ENCODE peak calls at places on chromosomes 16 and 17, in four cellular contexts. D is adrenal gland, G is neural progenitor cell, V is H9. Q is an unnamed sample. For H3K9me3, the result is how much of the 10 kb centered on the place peaks cover.

GRCh38 chr16:73022534-73022933 is 25.4 kb downstream of the ZFHX3 start:
- DNase-seq in D (no peak), G (no peak), V (no peak), Q (no peak)

GRCh38 chr17:40558651-40559015 is 6.6 kb downstream of the CCR7 start:
- DNase-seq in D (no peak), G (no peak), V (no peak), Q (no peak)

GRCh38 chr16:70430667-70431536 is 8.0 kb downstream of the ST3GAL2 start:
- DNase-seq in D (no peak), G (no peak), V (peak), Q (no peak)

GRCh38 chr16:86732621-86733297 is 154.4 kb downstream of the FOXL1 start:
- DNase-seq in D (no peak), G (peak), V (peak), Q (no peak)

GRCh38 chr17:19369846-19370492 is 7.4 kb upstream of the B9D1 start:
- DNase-seq in D (no peak), G (no peak), V (no peak), Q (peak)

GRCh38 chr16:10971560-10971961 is 27.2 kb downstream of the CLEC16A start:
- DNase-seq in D (peak), G (peak), V (peak), Q (peak)

GRCh38 chr17:50240876-50241275 is 33.4 kb upstream of the TMEM92 start:
- DNase-seq in D (no peak), G (no peak), V (no peak), Q (no peak)

GRCh38 chr17:36667922-36668321 is 66.5 kb downstream of the MRM1 start:
- DNase-seq in D (no peak), G (no peak), V (no peak), Q (no peak)

GRCh38 chr17:75896360-75897075 is at the start of gene TRIM65:
- DNase-seq in D (peak), G (peak), V (peak), Q (peak)

GRCh38 chr17:49407981-49408501 is 6.6 kb downstream of the PHB1 start:
- DNase-seq in D (peak), G (peak), V (peak), Q (peak)

GRCh38 chr17:37774508-37774907 is 29.6 kb upstream of the HNF1B start:
- DNase-seq in D (no peak), G (no peak), V (no peak), Q (no peak)

GRCh38 chr16:47958726-47959125 is 197.1 kb downstream of the ABCC12 start:
- DNase-seq in D (no peak), G (no peak), V (no peak), Q (no peak)

GRCh38 chr17:29019475-29020181 is 13.8 kb upstream of the SEZ6 start:
- DNase-seq in D (peak), G (peak), V (peak), Q (no peak)

DNA sequence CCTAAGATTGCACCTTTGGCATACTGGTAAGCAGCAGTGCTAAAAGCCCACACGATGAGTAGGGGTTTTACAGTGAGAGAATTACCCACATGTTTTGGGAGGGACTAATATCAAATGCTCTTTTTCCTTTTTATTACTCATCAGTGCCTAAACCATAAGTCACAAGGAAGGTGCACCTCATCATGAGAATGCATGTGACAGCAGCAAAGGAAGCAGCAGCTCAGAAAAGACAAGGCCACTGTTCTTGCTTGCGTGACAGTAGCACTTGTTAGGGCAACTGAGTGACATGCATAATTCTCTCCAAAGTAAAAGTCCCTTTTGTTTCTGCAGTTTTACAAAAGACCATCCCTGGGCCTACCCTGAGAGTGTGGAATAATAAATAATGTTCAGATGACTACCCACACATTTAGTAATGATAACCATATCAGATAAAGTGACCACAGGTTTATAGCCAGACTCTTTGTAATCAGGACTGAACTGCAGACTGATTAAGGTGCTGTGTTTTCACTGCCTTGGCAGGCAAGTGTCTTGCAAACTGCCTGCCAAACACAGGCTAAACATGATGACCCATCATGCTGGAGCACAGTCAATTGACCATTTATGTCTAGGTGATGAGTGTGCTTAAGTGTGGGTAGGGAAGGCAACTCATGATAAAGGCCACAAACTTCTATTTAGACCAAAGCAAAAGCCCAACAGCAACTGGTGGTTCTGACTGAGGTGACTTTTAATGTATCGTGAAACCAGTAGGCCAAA is 1751.4 kb downstream of the TP53TG3F start:
- DNase-seq in D (no peak), G (no peak), V (no peak), Q (no peak)
- H3K9me3 ChIP-seq in D (under half), G (under half), V (half or more), Q (under half)

DNA sequence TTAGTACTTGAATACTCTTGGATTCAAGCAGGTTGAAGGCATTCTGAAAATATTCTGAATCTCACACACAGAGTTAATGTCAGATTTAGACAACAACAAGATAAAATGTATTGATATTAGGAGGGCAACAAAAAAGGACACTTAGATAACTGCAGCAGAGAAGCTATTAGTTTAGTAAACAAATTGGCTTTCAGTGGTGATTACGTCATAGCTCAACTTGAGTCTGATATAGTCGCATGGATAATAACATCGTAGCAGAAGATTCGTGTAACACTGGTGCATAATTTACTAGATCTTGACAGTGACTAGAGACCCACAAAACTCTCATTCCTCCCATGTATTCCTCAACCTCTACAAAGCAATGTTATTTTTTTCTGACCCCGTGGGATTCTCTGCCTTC is 268.3 kb downstream of the KCNJ2 start:
- DNase-seq in D (no peak), G (no peak), V (no peak), Q (no peak)
- H3K9me3 ChIP-seq in D (under half), G (under half), V (under half), Q (under half)

GRCh38 chr16:68349838-68350410 is 39.1 kb downstream of the PRMT7 start:
- DNase-seq in D (no peak), G (no peak), V (no peak), Q (no peak)

GRCh38 chr16:68353366-68353765 is 42.5 kb downstream of the PRMT7 start:
- DNase-seq in D (no peak), G (no peak), V (no peak), Q (no peak)

GRCh38 chr16:68351991-68352431 is 41.2 kb downstream of the PRMT7 start:
- DNase-seq in D (no peak), G (no peak), V (no peak), Q (peak)

GRCh38 chr16:68350951-68351350 is 40.1 kb downstream of the PRMT7 start:
- DNase-seq in D (no peak), G (no peak), V (no peak), Q (no peak)

GRCh38 chr16:68351463-68351862 is 40.6 kb downstream of the PRMT7 start:
- DNase-seq in D (no peak), G (no peak), V (no peak), Q (no peak)
- H3K9me3 ChIP-seq in D (under half), G (under half), V (under half), Q (under half)

GRCh38 chr17:74768763-74769114 is 7.4 kb downstream of the NAT9 start:
- DNase-seq in D (peak), G (no peak), V (no peak), Q (no peak)
- H3K9me3 ChIP-seq in D (under half), G (under half), V (under half), Q (under half)

GRCh38 chr17:63646492-63646815 is 24.2 kb downstream of the MAP3K3 start:
- DNase-seq in D (no peak), G (no peak), V (no peak), Q (no peak)
- H3K9me3 ChIP-seq in D (under half), G (under half), V (under half), Q (under half)

DNA sequence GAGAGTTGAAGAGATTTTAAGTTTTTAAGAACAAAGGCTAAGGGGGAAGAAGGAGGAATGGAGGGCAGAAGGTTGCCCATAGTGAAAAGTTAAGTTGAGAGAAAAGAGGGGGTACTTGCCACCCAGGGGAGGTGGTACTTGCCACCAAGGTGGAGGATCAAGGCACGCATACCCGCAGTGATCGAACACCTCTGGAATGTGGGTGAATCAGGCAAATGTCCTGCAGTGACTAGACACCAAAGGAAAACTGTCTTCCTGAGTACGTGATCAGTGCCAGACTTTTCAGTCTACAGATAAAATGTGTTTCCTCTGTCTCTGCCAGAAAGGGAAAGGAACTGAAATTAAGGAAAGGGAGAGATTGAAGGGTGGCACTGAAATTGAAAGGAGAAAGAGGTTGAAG is 2285.3 kb downstream of the TP53TG3F start:
- DNase-seq in D (no peak), G (no peak), V (no peak), Q (no peak)
- H3K9me3 ChIP-seq in D (under half), G (under half), V (half or more), Q (under half)

GRCh38 chr17:54099221-54099620 is 276.5 kb downstream of the KIF2B start:
- DNase-seq in D (no peak), G (no peak), V (no peak), Q (no peak)

GRCh38 chr17:54102246-54102645 is 279.5 kb downstream of the KIF2B start:
- DNase-seq in D (no peak), G (no peak), V (no peak), Q (no peak)
- H3K9me3 ChIP-seq in D (under half), G (under half), V (under half), Q (under half)